ENCODE peak calls at places on chromosomes 13 and 19, in seven cellular contexts. One of them, this sample, is unnamed. For H3K4me1 and H3K9me3, the result is how much of the 10 kb centered on the place peaks cover.

GRCh38 chr13:61685683-61686013 is 270.0 kb upstream of the PCDH20 start:
- DNase-seq in HCT116: peak
- DNase-seq in SK-N-SH: peak
- DNase-seq in HepG2: peak
- DNase-seq in K562: no peak
- DNase-seq in H1: no peak
- DNase-seq in GM12878: no peak
- DNase-seq in this sample: peak

GRCh38 chr13:23560571-23561089 is 9.6 kb upstream of the TNFRSF19 start:
- DNase-seq in GM12878: no peak
- DNase-seq in HCT116: no peak
- DNase-seq in HepG2: no peak
- DNase-seq in K562: no peak
- DNase-seq in SK-N-SH: no peak
- DNase-seq in H1: no peak
- DNase-seq in this sample: no peak

GRCh38 chr13:29452773-29453574 is 142.5 kb downstream of the SLC7A1 start:
- DNase-seq in GM12878: no peak
- DNase-seq in H1: no peak
- DNase-seq in K562: no peak
- DNase-seq in HCT116: no peak
- DNase-seq in SK-N-SH: peak
- DNase-seq in HepG2: no peak
- DNase-seq in this sample: no peak

GRCh38 chr19:44993526-44993925 is 7.7 kb upstream of the RELB start:
- DNase-seq in SK-N-SH: no peak
- DNase-seq in H1: no peak
- DNase-seq in GM12878: no peak
- DNase-seq in HCT116: no peak
- DNase-seq in K562: no peak
- DNase-seq in HepG2: no peak
- DNase-seq in this sample: no peak

GRCh38 chr13:50511877-50512332 is 331.6 kb downstream of the DLEU7 start:
- DNase-seq in HepG2: peak
- DNase-seq in HCT116: no peak
- DNase-seq in H1: no peak
- DNase-seq in SK-N-SH: no peak
- DNase-seq in GM12878: peak
- DNase-seq in K562: no peak
- DNase-seq in this sample: no peak

GRCh38 chr13:25153736-25154135 is 18.4 kb downstream of the AMER2 start:
- DNase-seq in H1: no peak
- DNase-seq in K562: no peak
- DNase-seq in HCT116: no peak
- DNase-seq in GM12878: no peak
- DNase-seq in SK-N-SH: no peak
- DNase-seq in HepG2: no peak
- DNase-seq in this sample: peak

GRCh38 chr19:12949363-12950284 is 4.0 kb downstream of the RAD23A start:
- DNase-seq in HCT116: no peak
- DNase-seq in HepG2: no peak
- DNase-seq in SK-N-SH: no peak
- DNase-seq in H1: no peak
- DNase-seq in GM12878: no peak
- DNase-seq in K562: no peak
- DNase-seq in this sample: no peak

GRCh38 chr13:74966814-74967213 is 515.2 kb downstream of the TBC1D4 start:
- DNase-seq in HCT116: no peak
- DNase-seq in K562: no peak
- DNase-seq in GM12878: no peak
- DNase-seq in SK-N-SH: peak
- DNase-seq in H1: no peak
- DNase-seq in HepG2: no peak
- DNase-seq in this sample: no peak

GRCh38 chr19:28956421-28956820 is 256.5 kb downstream of the UQCRFS1 start:
- DNase-seq in HCT116: no peak
- DNase-seq in H1: no peak
- DNase-seq in HepG2: no peak
- DNase-seq in SK-N-SH: no peak
- DNase-seq in GM12878: no peak
- DNase-seq in K562: no peak
- DNase-seq in this sample: no peak

DNA sequence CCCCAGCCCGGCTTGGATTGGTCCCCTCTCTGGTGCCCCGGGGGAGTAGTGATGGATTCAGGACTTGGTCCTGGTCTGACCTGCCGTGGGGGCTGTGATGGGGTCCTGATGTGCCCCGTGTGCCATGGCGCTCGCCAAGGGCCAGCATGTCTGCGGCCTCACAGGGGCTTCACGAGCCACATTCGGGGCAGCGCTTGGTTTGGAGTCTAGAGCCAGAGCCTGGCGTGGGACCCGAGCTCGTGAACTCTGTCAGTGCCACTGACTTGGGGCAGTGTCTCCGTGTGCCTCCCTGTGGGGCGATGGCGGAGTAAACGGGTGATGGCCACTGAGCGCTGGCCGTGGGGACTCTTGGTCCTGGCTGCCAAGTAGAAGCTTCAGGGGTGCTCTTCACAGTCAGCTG is 17.1 kb downstream of the KDM4B start:
- DNase-seq in HCT116: no peak
- DNase-seq in K562: no peak
- DNase-seq in HepG2: no peak
- DNase-seq in GM12878: no peak
- DNase-seq in SK-N-SH: no peak
- DNase-seq in H1: no peak
- DNase-seq in this sample: no peak
- H3K4me1 ChIP-seq in HCT116: under half
- H3K4me1 ChIP-seq in K562: half or more
- H3K4me1 ChIP-seq in HepG2: under half
- H3K4me1 ChIP-seq in GM12878: under half
- H3K4me1 ChIP-seq in SK-N-SH: under half
- H3K4me1 ChIP-seq in H1: under half
- H3K4me1 ChIP-seq in this sample: under half

GRCh38 chr13:99403458-99403971 is 96.3 kb upstream of the GPR183 start:
- DNase-seq in K562: no peak
- DNase-seq in GM12878: no peak
- DNase-seq in HCT116: no peak
- DNase-seq in HepG2: no peak
- DNase-seq in H1: no peak
- DNase-seq in SK-N-SH: no peak
- DNase-seq in this sample: no peak
- H3K9me3 ChIP-seq in K562: under half
- H3K9me3 ChIP-seq in GM12878: under half
- H3K9me3 ChIP-seq in HCT116: under half
- H3K9me3 ChIP-seq in HepG2: under half
- H3K9me3 ChIP-seq in H1: under half
- H3K9me3 ChIP-seq in SK-N-SH: under half
- H3K9me3 ChIP-seq in this sample: under half

DNA sequence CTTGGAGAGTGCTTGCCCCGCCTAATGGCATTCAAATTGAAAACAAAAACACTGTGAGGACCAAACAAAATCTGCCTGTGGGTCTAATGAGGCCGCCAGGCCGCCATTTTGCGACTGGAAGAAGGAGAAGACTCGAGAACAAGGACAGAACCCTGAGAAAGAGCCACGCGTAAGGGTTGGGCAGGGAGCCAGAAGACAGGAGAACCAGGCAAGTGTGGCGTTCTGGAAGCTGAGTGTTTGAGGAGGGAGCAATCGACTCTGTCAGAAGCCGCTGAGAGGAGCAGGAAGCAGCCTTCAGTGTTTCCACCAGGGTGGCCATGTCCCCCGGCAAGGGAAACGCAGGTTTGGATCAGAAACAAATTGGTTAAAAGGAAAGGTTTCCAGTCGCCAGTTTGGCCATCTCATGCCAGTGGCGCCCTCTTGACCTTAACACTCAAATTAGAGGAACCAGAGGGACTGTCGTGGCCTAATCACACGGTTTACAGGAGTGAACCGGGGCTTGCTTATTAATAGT is 10.2 kb upstream of the PTOV1 start:
- DNase-seq in GM12878: no peak
- DNase-seq in HepG2: no peak
- DNase-seq in SK-N-SH: no peak
- DNase-seq in HCT116: no peak
- DNase-seq in H1: no peak
- DNase-seq in K562: no peak
- DNase-seq in this sample: no peak
- TF ChIP-seq YY1 in GM12878: no peak
- TF ChIP-seq YY1 in HepG2: no peak
- TF ChIP-seq YY1 in SK-N-SH: no peak
- TF ChIP-seq YY1 in HCT116: no peak
- TF ChIP-seq YY1 in H1: peak
- TF ChIP-seq YY1 in K562: no peak
- TF ChIP-seq YY1 in this sample: no peak

GRCh38 chr19:911197-912033 is 1.6 kb downstream of the R3HDM4 start:
- DNase-seq in HCT116: no peak
- DNase-seq in K562: peak
- DNase-seq in HepG2: no peak
- DNase-seq in H1: peak
- DNase-seq in GM12878: no peak
- DNase-seq in SK-N-SH: peak
- DNase-seq in this sample: no peak
- H3K4me1 ChIP-seq in HCT116: under half
- H3K4me1 ChIP-seq in K562: half or more
- H3K4me1 ChIP-seq in HepG2: under half
- H3K4me1 ChIP-seq in H1: under half
- H3K4me1 ChIP-seq in GM12878: under half
- H3K4me1 ChIP-seq in SK-N-SH: under half
- H3K4me1 ChIP-seq in this sample: under half

This sample was measured in NT2/D1.